ENCODE peak calls at places on chromosomes 3 and 15, in nine cellular contexts. P, Z, L, F, K, U, D, S and N are unnamed samples.
A peak's percentile ranks its signal among the peaks of the same experiment; 100 is the strongest.

GRCh38 chr15:58864602-58865419 is 68.7 kb downstream of the SLTM start:
- DNase-seq in L (no peak), F (peak; percentile 63), D (peak; percentile 91), S (peak; percentile 33), K (peak; percentile 40), Z (no peak), U (no peak), P (no peak), N (peak; percentile 16)

GRCh38 chr3:32454111-32454510 is 48.5 kb downstream of the CMTM6 start:
- DNase-seq in L (no peak), Z (no peak), U (no peak), D (no peak), K (no peak), P (no peak), S (no peak), F (no peak), N (no peak)

GRCh38 chr3:12999147-13000140 is 73.8 kb downstream of the IQSEC1 start:
- DNase-seq in F (no peak), K (peak; percentile 26), P (no peak), Z (peak; percentile 84), U (no peak), S (no peak), D (no peak), L (no peak), N (no peak)

GRCh38 chr3:179175358-179175757 is 27.2 kb downstream of the PIK3CA start:
- DNase-seq in D (no peak), Z (no peak), K (no peak), S (peak; percentile 20), F (no peak), L (no peak), P (no peak), U (no peak), N (no peak)

GRCh38 chr3:111151438-111151837 is 79.8 kb downstream of the NECTIN3 start:
- DNase-seq in S (peak; percentile 55), L (no peak), D (no peak), P (peak; percentile 72), Z (peak; percentile 41), F (peak; percentile 44), K (no peak), U (no peak), N (peak; percentile 87)

GRCh38 chr3:36663666-36664291 is 100.6 kb downstream of the DCLK3 start:
- DNase-seq in Z (no peak), D (no peak), L (no peak), K (no peak), P (no peak), F (peak; percentile 5), S (peak; percentile 38), U (no peak), N (peak; percentile 64)

GRCh38 chr3:196207833-196208607 is 3.2 kb downstream of the ZDHHC19 start:
- DNase-seq in P (no peak), D (peak; percentile 46), U (no peak), S (no peak), Z (peak; percentile 52), L (peak; percentile 57), F (no peak), K (peak; percentile 16), N (peak; percentile 29)

GRCh38 chr3:66093981-66094380 is 55.3 kb upstream of the MAGI1 start:
- DNase-seq in K (no peak), S (no peak), U (no peak), F (no peak), P (no peak), D (no peak), L (no peak), Z (no peak), N (no peak)

GRCh38 chr3:148459931-148460513 is 237.7 kb upstream of the AGTR1 start:
- DNase-seq in L (no peak), P (peak; percentile 12), F (peak; percentile 17), Z (no peak), K (no peak), S (peak; percentile 39), U (no peak), D (no peak), N (peak; percentile 20)

GRCh38 chr3:47197287-47197686 is 33.4 kb upstream of the SETD2 start:
- DNase-seq in D (no peak), Z (no peak), P (no peak), K (no peak), L (no peak), U (no peak), F (no peak), S (no peak), N (no peak)

GRCh38 chr3:65883614-65884013 is 155.1 kb downstream of the MAGI1 start:
- DNase-seq in K (no peak), D (no peak), S (peak; percentile 62), F (peak; percentile 22), L (no peak), Z (no peak), U (no peak), P (no peak), N (peak; percentile 17)

GRCh38 chr15:52668133-52668532 is 11.1 kb downstream of the ATOSA start:
- DNase-seq in F (peak; percentile 63), K (no peak), D (no peak), L (no peak), Z (no peak), P (no peak), U (no peak), S (peak; percentile 47), N (peak; percentile 62)

GRCh38 chr3:185807455-185808068 is 17.3 kb downstream of the IGF2BP2 start:
- DNase-seq in L (no peak), D (no peak), U (no peak), P (no peak), Z (peak; percentile 87), F (peak; percentile 65), K (no peak), S (peak; percentile 85), N (peak; percentile 92)

GRCh38 chr3:57616233-57616632 is 19.1 kb upstream of the ARF4 start:
- DNase-seq in D (no peak), U (no peak), F (no peak), S (no peak), L (no peak), Z (no peak), P (no peak), K (no peak), N (no peak)

GRCh38 chr3:188270423-188270972 is 116.5 kb downstream of the LPP start:
- DNase-seq in Z (no peak), F (peak; percentile 97), P (peak; percentile 92), S (peak; percentile 97), U (peak; percentile 87), D (no peak), L (no peak), K (peak; percentile 44), N (peak; percentile 95)

GRCh38 chr3:103126111-103126510 is 691.3 kb downstream of the ZPLD1 start:
- DNase-seq in Z (no peak), L (no peak), U (no peak), F (no peak), P (no peak), D (no peak), K (no peak), S (no peak), N (no peak)

GRCh38 chr3:128145279-128145678 is 8.0 kb upstream of the EEFSEC start:
- DNase-seq in P (no peak), F (no peak), U (no peak), K (no peak), S (no peak), D (no peak), L (no peak), Z (no peak), N (no peak)

GRCh38 chr3:106086636-106087035 is 217.8 kb upstream of the CBLB start:
- DNase-seq in Z (peak; percentile 6), D (no peak), K (no peak), L (no peak), S (no peak), U (no peak), P (no peak), F (no peak), N (peak; percentile 4)

GRCh38 chr15:96187916-96188315 is 142.6 kb upstream of the NR2F2 start:
- DNase-seq in L (no peak), F (peak; percentile 9), D (no peak), U (no peak), S (no peak), Z (no peak), K (no peak), P (no peak), N (no peak)

GRCh38 chr15:43799209-43799944 is 643 bp downstream of the SERINC4 start:
- DNase-seq in P (no peak), F (no peak), D (no peak), L (no peak), Z (no peak), K (no peak), U (no peak), S (no peak), N (no peak)

GRCh38 chr3:81289676-81290075 is 471.8 kb downstream of the GBE1 start:
- DNase-seq in D (no peak), S (peak; percentile 50), L (no peak), F (peak; percentile 9), Z (no peak), K (no peak), P (no peak), U (no peak), N (peak; percentile 65)

GRCh38 chr3:148815316-148815715 is 12.3 kb upstream of the CPB1 start:
- DNase-seq in S (no peak), L (no peak), K (no peak), D (no peak), Z (no peak), P (no peak), U (no peak), F (no peak), N (no peak)

GRCh38 chr3:15633766-15634588 is 32.4 kb downstream of the BTD start:
- DNase-seq in K (no peak), D (no peak), P (no peak), L (no peak), Z (no peak), S (no peak), U (no peak), F (peak; percentile 83), N (peak; percentile 41)

GRCh38 chr3:127456471-127457093 is 134.0 kb downstream of the TPRA1 start:
- DNase-seq in S (peak; percentile 67), Z (no peak), F (peak; percentile 48), U (no peak), K (no peak), L (peak; percentile 10), D (no peak), P (no peak), N (peak; percentile 58)

GRCh38 chr3:136547293-136547692 is 204.9 kb downstream of the STAG1 start:
- DNase-seq in U (no peak), Z (no peak), L (no peak), K (no peak), S (peak; percentile 8), F (peak; percentile 37), D (no peak), P (no peak), N (peak; percentile 54)

GRCh38 chr3:20130122-20130521 is 55.9 kb downstream of the SGO1 start:
- DNase-seq in S (no peak), F (no peak), L (no peak), K (no peak), Z (no peak), P (no peak), U (no peak), D (no peak), N (no peak)

GRCh38 chr3:51997935-51998596 is 2.4 kb upstream of the RPL29 start:
- DNase-seq in L (no peak), F (peak; percentile 49), P (no peak), K (no peak), S (no peak), Z (peak; percentile 73), U (no peak), D (no peak), N (no peak)

GRCh38 chr3:20043398-20043797 is 3.2 kb downstream of the KAT2B start:
- DNase-seq in U (no peak), K (no peak), L (peak; percentile 54), S (peak; percentile 35), P (no peak), Z (peak; percentile 68), D (no peak), F (peak; percentile 52), N (peak; percentile 44)

GRCh38 chr3:13670292-13670691 is 121.4 kb downstream of the FBLN2 start:
- DNase-seq in L (no peak), F (no peak), P (no peak), Z (no peak), K (no peak), U (no peak), S (no peak), D (no peak), N (no peak)

GRCh38 chr15:90099868-90100854 is 2.1 kb downstream of the IDH2 start:
- DNase-seq in P (no peak), U (peak; percentile 55), D (no peak), L (peak; percentile 42), Z (no peak), K (peak; percentile 57), S (peak; percentile 58), F (peak; percentile 63), N (no peak)

GRCh38 chr3:127207727-127208482 is 15.0 kb downstream of the PRR23E start:
- DNase-seq in U (no peak), Z (no peak), D (no peak), L (no peak), S (no peak), P (no peak), F (no peak), K (no peak), N (no peak)